ENCODE peak calls at places on chromosome 11, in nine cellular contexts. C is NCI-H1105; E is T-cell; Y is SHP77 treated with DMSO at 0.1 percent for 48 hours; Q is pons; J is HS-27A; N is naive thymus-derived CD8-positive, alpha-beta T cell; G is HTR-8/SVneo; M is T47D. T is an unnamed sample.

GRCh38 chr11:132777067-132777975 is 755.0 kb downstream of the OPCML start:
- DNase-seq in C (no peak), E (no peak), Y (no peak), Q (no peak), J (no peak), N (no peak), G (no peak), M (no peak), T (no peak)

GRCh38 chr11:3195251-3196160 is 23.1 kb downstream of the MRGPRG start:
- DNase-seq in C (no peak), E (no peak), Y (no peak), Q (no peak), J (no peak), N (no peak), G (no peak), M (peak; percentile 28), T (peak; percentile 30)

GRCh38 chr11:119047205-119047604 is 9.8 kb downstream of the HYOU1 start:
- DNase-seq in C (no peak), E (no peak), Y (no peak), Q (no peak), J (no peak), N (no peak), G (no peak), M (no peak), T (no peak)

GRCh38 chr11:19316434-19316833 is 75.7 kb upstream of the E2F8 start:
- DNase-seq in C (no peak), E (no peak), Y (no peak), Q (peak; percentile 57), J (no peak), N (no peak), G (no peak), M (no peak), T (no peak)

GRCh38 chr11:17314232-17314547 is 37.4 kb upstream of the NCR3LG1 start:
- DNase-seq in C (no peak), E (no peak), Y (no peak), Q (no peak), J (peak; percentile 33), N (no peak), G (peak; percentile 72), M (peak; percentile 2), T (no peak)

GRCh38 chr11:1943977-1944376 is 3.2 kb upstream of the MRPL23 start:
- DNase-seq in C (peak; percentile 56), E (no peak), Y (no peak), Q (no peak), J (peak; percentile 38), N (no peak), G (no peak), M (peak; percentile 30), T (peak; percentile 73)

GRCh38 chr11:116601734-116602636 is 170.8 kb downstream of the BUD13 start:
- DNase-seq in C (no peak), E (no peak), Y (no peak), Q (no peak), J (no peak), N (no peak), G (no peak), M (no peak), T (no peak)

GRCh38 chr11:65778431-65778900 is 2.3 kb downstream of the AP5B1 start:
- DNase-seq in C (no peak), E (no peak), Y (no peak), Q (no peak), J (no peak), N (no peak), G (no peak), M (no peak), T (no peak)

GRCh38 chr11:76604652-76605241 is 65.8 kb downstream of the LRRC32 start:
- DNase-seq in C (no peak), E (no peak), Y (no peak), Q (peak; percentile 49), J (no peak), N (no peak), G (no peak), M (no peak), T (peak; percentile 10)

GRCh38 chr11:128848815-128849455 is 18.2 kb downstream of the KCNJ1 start:
- DNase-seq in C (no peak), E (peak; percentile 45), Y (no peak), Q (no peak), J (no peak), N (peak; percentile 49), G (peak; percentile 10), M (peak; percentile 61), T (peak; percentile 51)